ENCODE peak calls at places on chromosomes 3 and 15, in eight cellular contexts. G is fibroblast of pulmonary artery, Y is uterus, M is esophagus muscularis mucosa, Q is transverse colon, N is choroid plexus epithelial cell, U is AG09309, T is A549. B is an unnamed sample.

GRCh38 chr15:59997070-59997701 is 6.9 kb upstream of the FOXB1 start:
- DNase-seq in G (no peak), Y (no peak), M (no peak), Q (no peak), N (no peak), U (no peak), T (no peak), B (no peak)

GRCh38 chr3:147379651-147380050 is 26.7 kb downstream of the ZIC4 start:
- DNase-seq in G (no peak), Y (no peak), M (no peak), Q (no peak), N (no peak), U (no peak), T (no peak), B (no peak)

GRCh38 chr3:197811343-197811742 is 20.3 kb downstream of the LRCH3 start:
- DNase-seq in G (peak), Y (peak), M (no peak), Q (no peak), N (peak), U (peak), T (no peak), B (peak)

GRCh38 chr15:68732451-68732850 is 88.2 kb downstream of the ANP32A start:
- DNase-seq in G (no peak), Y (no peak), M (no peak), Q (no peak), N (no peak), U (no peak), T (no peak), B (no peak)

GRCh38 chr3:149377408-149378111 is at the start of gene TM4SF1:
- DNase-seq in G (peak), Y (peak), M (no peak), Q (peak), N (peak), U (peak), T (peak), B (peak)

GRCh38 chr3:373193-373784 is 176.7 kb downstream of the CHL1 start:
- DNase-seq in G (no peak), Y (no peak), M (no peak), Q (no peak), N (no peak), U (no peak), T (no peak), B (no peak)

GRCh38 chr3:63967675-63968611 is 55.4 kb downstream of the PSMD6 start:
- DNase-seq in G (peak), Y (peak), M (no peak), Q (peak), N (peak), U (no peak), T (no peak), B (peak)

GRCh38 chr3:52962160-52962559 is 64.8 kb upstream of the STIMATE start:
- DNase-seq in G (no peak), Y (no peak), M (no peak), Q (no peak), N (no peak), U (no peak), T (no peak), B (no peak)

GRCh38 chr3:129224984-129225393 is 24.4 kb upstream of the COPG1 start:
- DNase-seq in G (peak), Y (peak), M (no peak), Q (peak), N (peak), U (peak), T (peak), B (peak)

GRCh38 chr15:37165420-37165819 is 65.1 kb upstream of the MEIS2 start:
- DNase-seq in G (no peak), Y (no peak), M (no peak), Q (no peak), N (no peak), U (no peak), T (no peak), B (no peak)

GRCh38 chr3:192489579-192489978 is 237.8 kb downstream of the FGF12 start:
- DNase-seq in G (no peak), Y (no peak), M (no peak), Q (no peak), N (no peak), U (no peak), T (no peak), B (no peak)

GRCh38 chr3:177596248-177596821 is 399.1 kb upstream of the TBL1XR1 start:
- DNase-seq in G (no peak), Y (no peak), M (no peak), Q (no peak), N (no peak), U (no peak), T (peak), B (peak)

GRCh38 chr3:5136619-5137429 is 14.7 kb downstream of the ARL8B start:
- DNase-seq in G (peak), Y (no peak), M (no peak), Q (no peak), N (peak), U (no peak), T (peak), B (peak)
- TF ChIP-seq CTCF in G (peak), Y (peak), M (peak), Q (no peak), N (peak), U (peak), T (peak), B (peak)

DNA sequence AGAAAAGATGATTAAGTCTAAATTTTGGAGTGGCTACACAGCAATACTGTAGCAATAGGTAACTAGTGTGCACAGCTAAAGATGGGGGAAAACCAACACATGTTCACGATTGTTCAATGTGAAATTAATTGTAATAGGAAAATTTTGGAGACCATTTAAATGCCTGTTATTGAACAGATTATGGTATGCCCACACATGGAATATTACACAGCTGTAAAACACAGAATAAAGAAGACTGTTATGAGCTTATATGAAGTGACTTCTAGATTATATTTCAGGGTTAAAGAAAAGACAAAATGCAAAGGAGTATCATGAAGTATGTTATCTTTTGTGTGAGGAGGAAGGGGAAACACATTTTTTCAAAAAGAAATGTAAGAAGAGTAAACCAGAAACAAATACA is 43.8 kb downstream of the SPINK8 start:
- DNase-seq in G (no peak), Y (no peak), M (no peak), Q (no peak), N (no peak), U (no peak), T (no peak), B (no peak)
- H3K4me3 ChIP-seq in G (no peak), Y (no peak), M (no peak), Q (no peak), N (no peak), U (no peak), T (no peak), B (no peak)

DNA sequence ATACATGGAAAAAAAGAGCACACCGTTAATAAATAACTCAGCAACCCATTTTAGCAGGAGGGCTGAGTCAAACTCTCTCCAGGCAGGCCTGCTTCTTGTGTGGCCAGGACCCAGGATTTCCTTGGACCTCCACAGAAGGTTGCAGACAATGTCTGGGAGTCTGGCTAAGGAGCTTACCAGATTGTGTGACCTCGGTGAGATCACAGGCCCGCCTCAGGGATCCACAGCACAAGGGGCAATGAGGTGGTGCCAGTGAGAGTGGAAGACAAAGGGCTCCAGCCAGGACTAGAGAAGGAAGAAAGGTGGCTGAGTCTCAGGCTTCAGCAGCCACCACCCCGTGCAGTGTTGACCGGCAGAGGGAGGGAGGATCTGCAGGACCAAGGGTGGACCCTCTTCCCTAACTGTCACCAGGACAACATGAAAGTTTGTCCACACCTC is 32.2 kb upstream of the SEC22A start:
- DNase-seq in G (no peak), Y (no peak), M (peak), Q (no peak), N (peak), U (no peak), T (peak), B (no peak)
- TF ChIP-seq CTCF in G (no peak), Y (no peak), M (no peak), Q (no peak), N (no peak), U (no peak), T (no peak), B (no peak)

GRCh38 chr3:9730747-9731205 is 759 bp upstream of the BRPF1 start:
- DNase-seq in G (peak), Y (no peak), M (no peak), Q (no peak), N (no peak), U (no peak), T (no peak), B (no peak)

GRCh38 chr3:9729419-9729818 is 2.1 kb upstream of the BRPF1 start:
- DNase-seq in G (no peak), Y (no peak), M (no peak), Q (no peak), N (no peak), U (no peak), T (no peak), B (no peak)

GRCh38 chr3:9727743-9728142 is 3.8 kb upstream of the BRPF1 start:
- DNase-seq in G (peak), Y (no peak), M (no peak), Q (no peak), N (peak), U (no peak), T (no peak), B (no peak)

GRCh38 chr3:9725775-9726174 is 5.8 kb upstream of the BRPF1 start:
- DNase-seq in G (no peak), Y (peak), M (no peak), Q (no peak), N (no peak), U (no peak), T (no peak), B (no peak)

DNA sequence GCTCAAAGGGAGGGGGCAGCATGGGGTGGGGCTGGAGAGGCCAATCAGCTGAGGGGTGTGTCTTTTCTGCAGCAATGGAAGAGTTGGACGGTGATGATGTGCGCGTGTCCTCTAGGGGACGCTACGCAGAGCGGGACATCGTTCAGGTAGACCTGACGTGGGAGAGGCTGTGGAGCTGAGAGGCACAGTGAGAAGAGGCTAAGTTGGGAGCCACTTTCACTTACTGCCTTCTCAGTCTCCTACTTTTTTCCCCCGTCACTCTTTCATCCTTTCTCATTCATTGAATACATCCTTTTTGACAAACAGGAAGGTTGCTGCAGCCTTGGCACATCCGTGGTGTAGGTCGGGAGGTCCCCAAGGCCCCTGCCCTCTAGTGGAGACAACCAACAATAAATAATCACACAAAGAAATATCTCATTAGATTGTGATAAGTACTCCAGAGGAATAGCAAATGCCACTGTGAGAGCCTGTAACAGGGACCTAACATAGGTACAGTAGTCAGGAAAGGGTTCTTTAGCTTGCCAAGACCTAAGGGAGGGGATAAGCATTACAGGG is 4.4 kb upstream of the BRPF1 start:
- DNase-seq in G (no peak), Y (no peak), M (no peak), Q (no peak), N (no peak), U (no peak), T (peak), B (no peak)
- H3K4me3 ChIP-seq in G (no peak), Y (no peak), M (no peak), Q (no peak), N (no peak), U (no peak), T (no peak), B (no peak)

GRCh38 chr3:59149166-59149565 is 99.3 kb upstream of the CFAP20DC start:
- DNase-seq in G (no peak), Y (no peak), M (no peak), Q (no peak), N (no peak), U (no peak), T (no peak), B (no peak)

GRCh38 chr3:59138966-59139365 is 89.1 kb upstream of the CFAP20DC start:
- DNase-seq in G (no peak), Y (no peak), M (no peak), Q (no peak), N (no peak), U (no peak), T (no peak), B (no peak)

GRCh38 chr3:59142581-59142980 is 92.8 kb upstream of the CFAP20DC start:
- DNase-seq in G (no peak), Y (no peak), M (no peak), Q (no peak), N (no peak), U (no peak), T (no peak), B (no peak)

GRCh38 chr3:59143447-59143846 is 93.6 kb upstream of the CFAP20DC start:
- DNase-seq in G (peak), Y (no peak), M (no peak), Q (no peak), N (peak), U (no peak), T (peak), B (no peak)
- TF ChIP-seq CTCF in G (no peak), Y (no peak), M (no peak), Q (no peak), N (peak), U (peak), T (no peak), B (peak)

GRCh38 chr3:16885948-16886683 is 1.4 kb downstream of the PLCL2 start:
- DNase-seq in G (peak), Y (no peak), M (no peak), Q (no peak), N (peak), U (no peak), T (no peak), B (peak)
- H3K4me3 ChIP-seq in G (peak), Y (peak), M (peak), Q (peak), N (peak), U (peak), T (peak), B (peak)

GRCh38 chr15:31487811-31488436 is 161.3 kb downstream of the KLF13 start:
- DNase-seq in G (peak), Y (no peak), M (peak), Q (no peak), N (peak), U (peak), T (peak), B (no peak)
- TF ChIP-seq CTCF in G (peak), Y (no peak), M (no peak), Q (no peak), N (peak), U (no peak), T (peak), B (no peak)

GRCh38 chr3:30605005-30605404 is 1.4 kb upstream of the TGFBR2 start:
- DNase-seq in G (no peak), Y (no peak), M (no peak), Q (no peak), N (no peak), U (no peak), T (no peak), B (no peak)
- H3K4me3 ChIP-seq in G (no peak), Y (no peak), M (no peak), Q (no peak), N (no peak), U (no peak), T (no peak), B (no peak)

DNA sequence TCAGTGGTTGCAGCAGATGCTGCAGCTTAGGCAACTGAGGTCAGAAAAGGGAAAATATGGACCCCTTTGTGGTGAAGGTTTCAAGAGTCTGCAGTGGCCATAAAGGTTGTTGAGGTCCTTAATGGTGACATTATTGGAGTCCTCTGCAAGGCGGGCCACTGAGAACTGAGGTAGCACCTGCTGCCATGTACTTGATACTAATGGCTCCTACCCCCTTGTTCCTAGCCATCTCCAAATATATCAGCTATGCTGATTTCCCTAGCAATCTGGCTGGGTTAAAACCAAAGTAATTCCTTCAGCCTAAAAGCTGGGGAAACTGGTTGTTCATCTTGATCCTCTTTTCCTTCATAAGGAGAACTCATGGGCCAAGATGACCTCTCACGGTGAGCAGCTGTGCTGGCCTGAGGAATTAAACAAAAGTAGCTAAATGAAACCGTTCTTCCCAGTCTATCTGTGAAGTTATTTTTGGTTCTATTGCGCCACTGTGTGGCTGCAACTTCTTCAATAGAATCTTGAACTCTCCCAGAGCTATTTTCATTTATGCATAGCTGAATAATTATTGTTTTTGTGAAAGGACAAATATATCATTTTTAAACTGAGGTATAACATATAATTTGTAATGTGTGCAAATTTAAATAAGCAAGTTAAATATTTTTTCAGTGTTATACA is 76.1 kb upstream of the PLSCR4 start:
- DNase-seq in G (peak), Y (peak), M (no peak), Q (peak), N (peak), U (peak), T (peak), B (peak)
- TF ChIP-seq CTCF in G (peak), Y (peak), M (peak), Q (peak), N (peak), U (peak), T (peak), B (peak)

GRCh38 chr3:12719541-12719940 is 39.5 kb downstream of the TMEM40 start:
- DNase-seq in G (no peak), Y (no peak), M (no peak), Q (no peak), N (no peak), U (no peak), T (no peak), B (no peak)
- H3K4me3 ChIP-seq in G (peak), Y (peak), M (peak), Q (no peak), N (no peak), U (peak), T (peak), B (peak)

B was measured in astrocyte of the spinal cord.